ENCODE peak calls at places on chromosome 15, in ten cellular contexts. One of them, this sample, is unnamed.

GRCh38 chr15:96893159-96893906 is 562.8 kb downstream of the NR2F2 start:
- DNase-seq in activated gamma-delta T cell treated with Interleukin-2 at 50 U/mL for 16 hours: no peak
- DNase-seq in CD8-positive, alpha-beta memory T cell: no peak
- DNase-seq in GM13976: no peak
- DNase-seq in sciatic nerve: no peak
- DNase-seq in cardiac muscle cell: peak; percentile 55
- DNase-seq in foreskin fibroblast: no peak
- DNase-seq in hypothalamus: no peak
- DNase-seq in Daoy: peak; percentile 48
- DNase-seq in pons: peak; percentile 54
- DNase-seq in this sample: no peak

GRCh38 chr15:88028024-88028423 is 228.5 kb downstream of the NTRK3 start:
- DNase-seq in activated gamma-delta T cell treated with Interleukin-2 at 50 U/mL for 16 hours: no peak
- DNase-seq in CD8-positive, alpha-beta memory T cell: no peak
- DNase-seq in GM13976: no peak
- DNase-seq in sciatic nerve: no peak
- DNase-seq in cardiac muscle cell: no peak
- DNase-seq in foreskin fibroblast: no peak
- DNase-seq in hypothalamus: no peak
- DNase-seq in Daoy: peak; percentile 19
- DNase-seq in pons: no peak
- DNase-seq in this sample: no peak

GRCh38 chr15:60612400-60613048 is 133.6 kb upstream of the ICE2 start:
- DNase-seq in activated gamma-delta T cell treated with Interleukin-2 at 50 U/mL for 16 hours: no peak
- DNase-seq in CD8-positive, alpha-beta memory T cell: no peak
- DNase-seq in GM13976: no peak
- DNase-seq in sciatic nerve: no peak
- DNase-seq in cardiac muscle cell: peak; percentile 46
- DNase-seq in foreskin fibroblast: no peak
- DNase-seq in hypothalamus: no peak
- DNase-seq in Daoy: peak; percentile 5
- DNase-seq in pons: no peak
- DNase-seq in this sample: no peak

GRCh38 chr15:90650117-90650955 is 66.8 kb upstream of the BLM start:
- DNase-seq in activated gamma-delta T cell treated with Interleukin-2 at 50 U/mL for 16 hours: no peak
- DNase-seq in CD8-positive, alpha-beta memory T cell: no peak
- DNase-seq in GM13976: no peak
- DNase-seq in sciatic nerve: peak; percentile 39
- DNase-seq in cardiac muscle cell: no peak
- DNase-seq in foreskin fibroblast: peak; percentile 37
- DNase-seq in hypothalamus: no peak
- DNase-seq in Daoy: peak; percentile 47
- DNase-seq in pons: no peak
- DNase-seq in this sample: no peak

GRCh38 chr15:65870889-65871533 is 1.7 kb downstream of the RAB11A start:
- DNase-seq in activated gamma-delta T cell treated with Interleukin-2 at 50 U/mL for 16 hours: no peak
- DNase-seq in CD8-positive, alpha-beta memory T cell: no peak
- DNase-seq in GM13976: peak; percentile 67
- DNase-seq in sciatic nerve: no peak
- DNase-seq in cardiac muscle cell: no peak
- DNase-seq in foreskin fibroblast: peak; percentile 23
- DNase-seq in hypothalamus: no peak
- DNase-seq in Daoy: peak; percentile 11
- DNase-seq in pons: peak; percentile 47
- DNase-seq in this sample: no peak

GRCh38 chr15:90086868-90087268 is 15.4 kb downstream of the IDH2 start:
- DNase-seq in activated gamma-delta T cell treated with Interleukin-2 at 50 U/mL for 16 hours: peak; percentile 39
- DNase-seq in CD8-positive, alpha-beta memory T cell: no peak
- DNase-seq in GM13976: peak; percentile 78
- DNase-seq in sciatic nerve: no peak
- DNase-seq in cardiac muscle cell: no peak
- DNase-seq in foreskin fibroblast: no peak
- DNase-seq in hypothalamus: no peak
- DNase-seq in Daoy: peak; percentile 39
- DNase-seq in pons: no peak
- DNase-seq in this sample: no peak

GRCh38 chr15:30962079-30962478 is 29.3 kb downstream of the MTMR10 start:
- DNase-seq in activated gamma-delta T cell treated with Interleukin-2 at 50 U/mL for 16 hours: no peak
- DNase-seq in CD8-positive, alpha-beta memory T cell: no peak
- DNase-seq in GM13976: no peak
- DNase-seq in sciatic nerve: no peak
- DNase-seq in cardiac muscle cell: no peak
- DNase-seq in foreskin fibroblast: no peak
- DNase-seq in hypothalamus: no peak
- DNase-seq in Daoy: no peak
- DNase-seq in pons: no peak
- DNase-seq in this sample: no peak

GRCh38 chr15:55914446-55914845 is 79.0 kb downstream of the NEDD4 start:
- DNase-seq in activated gamma-delta T cell treated with Interleukin-2 at 50 U/mL for 16 hours: no peak
- DNase-seq in CD8-positive, alpha-beta memory T cell: no peak
- DNase-seq in GM13976: no peak
- DNase-seq in sciatic nerve: no peak
- DNase-seq in cardiac muscle cell: no peak
- DNase-seq in foreskin fibroblast: no peak
- DNase-seq in hypothalamus: no peak
- DNase-seq in Daoy: no peak
- DNase-seq in pons: no peak
- DNase-seq in this sample: no peak

GRCh38 chr15:65638681-65639089 is 16.9 kb downstream of the SLC24A1 start:
- DNase-seq in activated gamma-delta T cell treated with Interleukin-2 at 50 U/mL for 16 hours: peak; percentile 23
- DNase-seq in CD8-positive, alpha-beta memory T cell: peak; percentile 11
- DNase-seq in GM13976: peak; percentile 80
- DNase-seq in sciatic nerve: no peak
- DNase-seq in cardiac muscle cell: peak; percentile 81
- DNase-seq in foreskin fibroblast: peak; percentile 72
- DNase-seq in hypothalamus: no peak
- DNase-seq in Daoy: peak; percentile 72
- DNase-seq in pons: peak; percentile 94
- DNase-seq in this sample: peak; percentile 28

GRCh38 chr15:68640791-68641331 is 62.1 kb downstream of the CORO2B start:
- DNase-seq in activated gamma-delta T cell treated with Interleukin-2 at 50 U/mL for 16 hours: no peak
- DNase-seq in CD8-positive, alpha-beta memory T cell: no peak
- DNase-seq in GM13976: no peak
- DNase-seq in sciatic nerve: peak; percentile 61
- DNase-seq in cardiac muscle cell: peak; percentile 14
- DNase-seq in foreskin fibroblast: no peak
- DNase-seq in hypothalamus: no peak
- DNase-seq in Daoy: no peak
- DNase-seq in pons: no peak
- DNase-seq in this sample: no peak

GRCh38 chr15:23565395-23566069 is at the start of gene MKRN3:
- DNase-seq in activated gamma-delta T cell treated with Interleukin-2 at 50 U/mL for 16 hours: peak; percentile 5
- DNase-seq in CD8-positive, alpha-beta memory T cell: peak; percentile 19
- DNase-seq in GM13976: no peak
- DNase-seq in sciatic nerve: peak; percentile 61
- DNase-seq in cardiac muscle cell: no peak
- DNase-seq in foreskin fibroblast: peak; percentile 37
- DNase-seq in hypothalamus: no peak
- DNase-seq in Daoy: peak; percentile 91
- DNase-seq in pons: peak; percentile 57
- DNase-seq in this sample: no peak

GRCh38 chr15:39084683-39085530 is 496.0 kb upstream of the THBS1 start:
- DNase-seq in activated gamma-delta T cell treated with Interleukin-2 at 50 U/mL for 16 hours: no peak
- DNase-seq in CD8-positive, alpha-beta memory T cell: no peak
- DNase-seq in GM13976: no peak
- DNase-seq in sciatic nerve: no peak
- DNase-seq in cardiac muscle cell: no peak
- DNase-seq in foreskin fibroblast: peak; percentile 86
- DNase-seq in hypothalamus: no peak
- DNase-seq in Daoy: peak; percentile 11
- DNase-seq in pons: no peak
- DNase-seq in this sample: no peak

GRCh38 chr15:94070341-94071275 is 160.8 kb upstream of the MCTP2 start:
- DNase-seq in activated gamma-delta T cell treated with Interleukin-2 at 50 U/mL for 16 hours: no peak
- DNase-seq in CD8-positive, alpha-beta memory T cell: no peak
- DNase-seq in GM13976: no peak
- DNase-seq in sciatic nerve: no peak
- DNase-seq in cardiac muscle cell: no peak
- DNase-seq in foreskin fibroblast: peak; percentile 10
- DNase-seq in hypothalamus: no peak
- DNase-seq in Daoy: peak; percentile 92
- DNase-seq in pons: peak; percentile 22
- DNase-seq in this sample: no peak

GRCh38 chr15:38842991-38843610 is 278.5 kb upstream of the RASGRP1 start:
- DNase-seq in activated gamma-delta T cell treated with Interleukin-2 at 50 U/mL for 16 hours: no peak
- DNase-seq in CD8-positive, alpha-beta memory T cell: no peak
- DNase-seq in GM13976: no peak
- DNase-seq in sciatic nerve: no peak
- DNase-seq in cardiac muscle cell: no peak
- DNase-seq in foreskin fibroblast: no peak
- DNase-seq in hypothalamus: no peak
- DNase-seq in Daoy: no peak
- DNase-seq in pons: no peak
- DNase-seq in this sample: no peak

GRCh38 chr15:66800584-66801235 is 98.7 kb downstream of the SMAD6 start:
- DNase-seq in activated gamma-delta T cell treated with Interleukin-2 at 50 U/mL for 16 hours: no peak
- DNase-seq in CD8-positive, alpha-beta memory T cell: no peak
- DNase-seq in GM13976: no peak
- DNase-seq in sciatic nerve: peak; percentile 47
- DNase-seq in cardiac muscle cell: no peak
- DNase-seq in foreskin fibroblast: peak; percentile 57
- DNase-seq in hypothalamus: no peak
- DNase-seq in Daoy: no peak
- DNase-seq in pons: no peak
- DNase-seq in this sample: no peak

GRCh38 chr15:52303093-52303772 is 7.6 kb upstream of the MYO5C start:
- DNase-seq in activated gamma-delta T cell treated with Interleukin-2 at 50 U/mL for 16 hours: no peak
- DNase-seq in CD8-positive, alpha-beta memory T cell: no peak
- DNase-seq in GM13976: no peak
- DNase-seq in sciatic nerve: no peak
- DNase-seq in cardiac muscle cell: no peak
- DNase-seq in foreskin fibroblast: no peak
- DNase-seq in hypothalamus: no peak
- DNase-seq in Daoy: no peak
- DNase-seq in pons: no peak
- DNase-seq in this sample: no peak

GRCh38 chr15:59689626-59690236 is 611 bp upstream of the BNIP2 start:
- DNase-seq in activated gamma-delta T cell treated with Interleukin-2 at 50 U/mL for 16 hours: peak; percentile 53
- DNase-seq in CD8-positive, alpha-beta memory T cell: peak; percentile 55
- DNase-seq in GM13976: no peak
- DNase-seq in sciatic nerve: peak; percentile 87
- DNase-seq in cardiac muscle cell: peak; percentile 73
- DNase-seq in foreskin fibroblast: peak; percentile 62
- DNase-seq in hypothalamus: peak; percentile 20
- DNase-seq in Daoy: peak; percentile 80
- DNase-seq in pons: peak; percentile 55
- DNase-seq in this sample: no peak

GRCh38 chr15:78034495-78035191 is 42.9 kb downstream of the TBC1D2B start:
- DNase-seq in activated gamma-delta T cell treated with Interleukin-2 at 50 U/mL for 16 hours: peak; percentile 79
- DNase-seq in CD8-positive, alpha-beta memory T cell: peak; percentile 63
- DNase-seq in GM13976: peak; percentile 52
- DNase-seq in sciatic nerve: no peak
- DNase-seq in cardiac muscle cell: no peak
- DNase-seq in foreskin fibroblast: no peak
- DNase-seq in hypothalamus: no peak
- DNase-seq in Daoy: peak; percentile 21
- DNase-seq in pons: no peak
- DNase-seq in this sample: peak; percentile 66

GRCh38 chr15:85754993-85755392 is 39.7 kb downstream of the KLHL25 start:
- DNase-seq in activated gamma-delta T cell treated with Interleukin-2 at 50 U/mL for 16 hours: no peak
- DNase-seq in CD8-positive, alpha-beta memory T cell: no peak
- DNase-seq in GM13976: no peak
- DNase-seq in sciatic nerve: peak; percentile 59
- DNase-seq in cardiac muscle cell: no peak
- DNase-seq in foreskin fibroblast: no peak
- DNase-seq in hypothalamus: no peak
- DNase-seq in Daoy: no peak
- DNase-seq in pons: peak; percentile 54
- DNase-seq in this sample: no peak

GRCh38 chr15:69729167-69729748 is 276.6 kb downstream of the RPLP1 start:
- DNase-seq in activated gamma-delta T cell treated with Interleukin-2 at 50 U/mL for 16 hours: peak; percentile 81
- DNase-seq in CD8-positive, alpha-beta memory T cell: peak; percentile 64
- DNase-seq in GM13976: peak; percentile 69
- DNase-seq in sciatic nerve: no peak
- DNase-seq in cardiac muscle cell: peak; percentile 24
- DNase-seq in foreskin fibroblast: no peak
- DNase-seq in hypothalamus: no peak
- DNase-seq in Daoy: no peak
- DNase-seq in pons: no peak
- DNase-seq in this sample: no peak

GRCh38 chr15:60049948-60050347 is 45.8 kb downstream of the FOXB1 start:
- DNase-seq in activated gamma-delta T cell treated with Interleukin-2 at 50 U/mL for 16 hours: no peak
- DNase-seq in CD8-positive, alpha-beta memory T cell: no peak
- DNase-seq in GM13976: no peak
- DNase-seq in sciatic nerve: no peak
- DNase-seq in cardiac muscle cell: no peak
- DNase-seq in foreskin fibroblast: no peak
- DNase-seq in hypothalamus: no peak
- DNase-seq in Daoy: no peak
- DNase-seq in pons: no peak
- DNase-seq in this sample: no peak

GRCh38 chr15:91790826-91791225 is 62.7 kb upstream of the SLCO3A1 start:
- DNase-seq in activated gamma-delta T cell treated with Interleukin-2 at 50 U/mL for 16 hours: no peak
- DNase-seq in CD8-positive, alpha-beta memory T cell: no peak
- DNase-seq in GM13976: no peak
- DNase-seq in sciatic nerve: no peak
- DNase-seq in cardiac muscle cell: no peak
- DNase-seq in foreskin fibroblast: no peak
- DNase-seq in hypothalamus: no peak
- DNase-seq in Daoy: peak; percentile 70
- DNase-seq in pons: no peak
- DNase-seq in this sample: no peak

GRCh38 chr15:85865070-85865684 is 70.5 kb upstream of the KLHL25 start:
- DNase-seq in activated gamma-delta T cell treated with Interleukin-2 at 50 U/mL for 16 hours: no peak
- DNase-seq in CD8-positive, alpha-beta memory T cell: no peak
- DNase-seq in GM13976: peak; percentile 44
- DNase-seq in sciatic nerve: no peak
- DNase-seq in cardiac muscle cell: peak; percentile 73
- DNase-seq in foreskin fibroblast: peak; percentile 36
- DNase-seq in hypothalamus: no peak
- DNase-seq in Daoy: peak; percentile 30
- DNase-seq in pons: peak; percentile 41
- DNase-seq in this sample: no peak

GRCh38 chr15:67127334-67127664 is 61.9 kb downstream of the SMAD3 start:
- DNase-seq in activated gamma-delta T cell treated with Interleukin-2 at 50 U/mL for 16 hours: no peak
- DNase-seq in CD8-positive, alpha-beta memory T cell: no peak
- DNase-seq in GM13976: no peak
- DNase-seq in sciatic nerve: no peak
- DNase-seq in cardiac muscle cell: no peak
- DNase-seq in foreskin fibroblast: no peak
- DNase-seq in hypothalamus: no peak
- DNase-seq in Daoy: peak; percentile 73
- DNase-seq in pons: no peak
- DNase-seq in this sample: no peak

GRCh38 chr15:33328105-33328504 is 17.3 kb downstream of the RYR3 start:
- DNase-seq in activated gamma-delta T cell treated with Interleukin-2 at 50 U/mL for 16 hours: no peak
- DNase-seq in CD8-positive, alpha-beta memory T cell: no peak
- DNase-seq in GM13976: no peak
- DNase-seq in sciatic nerve: no peak
- DNase-seq in cardiac muscle cell: no peak
- DNase-seq in foreskin fibroblast: no peak
- DNase-seq in hypothalamus: no peak
- DNase-seq in Daoy: no peak
- DNase-seq in pons: no peak
- DNase-seq in this sample: no peak

GRCh38 chr15:70507772-70508351 is 255.5 kb downstream of the UACA start:
- DNase-seq in activated gamma-delta T cell treated with Interleukin-2 at 50 U/mL for 16 hours: no peak
- DNase-seq in CD8-positive, alpha-beta memory T cell: no peak
- DNase-seq in GM13976: no peak
- DNase-seq in sciatic nerve: no peak
- DNase-seq in cardiac muscle cell: no peak
- DNase-seq in foreskin fibroblast: peak; percentile 36
- DNase-seq in hypothalamus: no peak
- DNase-seq in Daoy: peak; percentile 88
- DNase-seq in pons: no peak
- DNase-seq in this sample: no peak

GRCh38 chr15:23686466-23687142 is 501 bp downstream of the NDN start:
- DNase-seq in activated gamma-delta T cell treated with Interleukin-2 at 50 U/mL for 16 hours: no peak
- DNase-seq in CD8-positive, alpha-beta memory T cell: no peak
- DNase-seq in GM13976: no peak
- DNase-seq in sciatic nerve: no peak
- DNase-seq in cardiac muscle cell: peak; percentile 18
- DNase-seq in foreskin fibroblast: no peak
- DNase-seq in hypothalamus: no peak
- DNase-seq in Daoy: peak; percentile 22
- DNase-seq in pons: no peak
- DNase-seq in this sample: no peak

GRCh38 chr15:48447657-48448056 is 116.4 kb downstream of the DUT start:
- DNase-seq in activated gamma-delta T cell treated with Interleukin-2 at 50 U/mL for 16 hours: no peak
- DNase-seq in CD8-positive, alpha-beta memory T cell: no peak
- DNase-seq in GM13976: no peak
- DNase-seq in sciatic nerve: no peak
- DNase-seq in cardiac muscle cell: no peak
- DNase-seq in foreskin fibroblast: peak; percentile 57
- DNase-seq in hypothalamus: no peak
- DNase-seq in Daoy: peak; percentile 58
- DNase-seq in pons: no peak
- DNase-seq in this sample: no peak